ENCODE peak calls at places on chromosomes 2 and 18, in four cellular contexts. Q, B, M and X are unnamed samples.
A peak's percentile ranks its signal among the peaks of the same experiment; 100 is the strongest.

GRCh38 chr18:8946046-8946838 is 156.3 kb upstream of the NDUFV2 start:
- DNase-seq in Q (peak; percentile 12), B (no peak), M (no peak), X (no peak)

GRCh38 chr2:98833917-98834263 is 102.1 kb downstream of the CRACDL start:
- DNase-seq in Q (no peak), B (no peak), M (no peak), X (no peak)

GRCh38 chr2:120602251-120602650 is 133.4 kb upstream of the GLI2 start:
- DNase-seq in Q (no peak), B (no peak), M (no peak), X (no peak)

GRCh38 chr2:7427293-7428060 is 510.3 kb downstream of the RNF144A start:
- DNase-seq in Q (peak; percentile 60), B (peak; percentile 55), M (peak; percentile 53), X (no peak)

GRCh38 chr2:9273496-9273895 is 66.9 kb downstream of the ASAP2 start:
- DNase-seq in Q (no peak), B (no peak), M (no peak), X (no peak)

GRCh38 chr18:3441290-3441689 is 8.7 kb upstream of the TGIF1 start:
- DNase-seq in Q (peak; percentile 66), B (peak; percentile 43), M (peak; percentile 41), X (peak; percentile 38)

GRCh38 chr2:60830991-60831390 is 50.4 kb upstream of the REL start:
- DNase-seq in Q (no peak), B (no peak), M (no peak), X (no peak)

GRCh38 chr2:63856302-63856600 is 14.6 kb downstream of the UGP2 start:
- DNase-seq in Q (no peak), B (no peak), M (no peak), X (no peak)

GRCh38 chr2:6960659-6961058 is 43.4 kb downstream of the RNF144A start:
- DNase-seq in Q (no peak), B (no peak), M (no peak), X (no peak)

GRCh38 chr2:134600208-134600607 is 118.6 kb downstream of the TMEM163 start:
- DNase-seq in Q (no peak), B (no peak), M (no peak), X (no peak)

GRCh38 chr2:238703436-238703835 is 144.4 kb upstream of the TWIST2 start:
- DNase-seq in Q (no peak), B (no peak), M (no peak), X (no peak)

GRCh38 chr2:222178450-222178849 is 120.3 kb downstream of the PAX3 start:
- DNase-seq in Q (no peak), B (no peak), M (no peak), X (no peak)

GRCh38 chr2:234368861-234369261 is 128.0 kb downstream of the ARL4C start:
- DNase-seq in Q (peak; percentile 94), B (peak; percentile 5), M (no peak), X (no peak)

GRCh38 chr2:67503066-67503795 is 106.1 kb downstream of the ETAA1 start:
- DNase-seq in Q (peak; percentile 32), B (no peak), M (no peak), X (no peak)

GRCh38 chr2:175676813-175677212 is 325.3 kb downstream of the LNPK start:
- DNase-seq in Q (no peak), B (no peak), M (no peak), X (no peak)
- TF ChIP-seq NR3C1 in Q (no peak), B (no peak), M (no peak), X (no peak)

DNA sequence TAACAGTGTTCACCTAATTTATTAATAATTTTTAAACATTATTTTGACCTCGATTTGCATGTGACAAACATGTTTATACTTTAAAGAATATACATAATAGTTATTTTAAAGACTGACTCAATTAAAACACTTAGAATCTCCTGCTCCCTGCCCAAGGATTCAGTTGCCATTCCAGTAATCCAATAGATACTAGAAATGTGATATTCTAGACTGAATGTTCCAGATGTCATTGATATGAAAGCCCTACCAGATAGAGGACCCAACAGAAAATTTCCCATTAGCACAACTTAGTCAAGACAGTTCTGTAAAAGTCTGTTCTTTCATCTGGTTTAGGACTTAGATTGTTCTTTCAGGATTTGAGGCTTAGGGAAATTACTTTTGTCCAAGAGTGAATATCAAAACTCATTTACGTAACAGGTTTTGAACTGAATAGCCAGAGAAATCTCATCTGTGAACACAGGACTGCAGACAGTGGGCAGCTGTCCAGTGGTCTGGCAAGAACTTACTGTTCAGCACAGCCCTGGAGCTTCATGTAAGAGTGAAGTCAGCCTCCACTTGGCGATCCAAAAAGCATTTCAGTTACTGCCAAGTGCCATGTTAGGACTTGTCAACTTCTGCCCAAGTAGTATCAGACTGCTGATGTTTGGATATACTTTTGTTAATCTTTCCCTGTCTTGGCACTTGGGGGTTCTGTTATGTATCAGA is 77.5 kb downstream of the OSBPL6 start:
- DNase-seq in Q (no peak), B (no peak), M (no peak), X (no peak)
- TF ChIP-seq NR3C1 in Q (no peak), B (no peak), M (no peak), X (no peak)

GRCh38 chr2:219643084-219643473 is 15.6 kb downstream of the SLC4A3 start:
- DNase-seq in Q (no peak), B (no peak), M (no peak), X (no peak)

GRCh38 chr2:219642064-219642444 is 14.6 kb downstream of the SLC4A3 start:
- DNase-seq in Q (no peak), B (no peak), M (no peak), X (no peak)

GRCh38 chr2:219639356-219639755 is 11.9 kb downstream of the SLC4A3 start:
- DNase-seq in Q (no peak), B (peak; percentile 55), M (no peak), X (no peak)

GRCh38 chr2:219642465-219643083 is 15.1 kb downstream of the SLC4A3 start:
- DNase-seq in Q (peak; percentile 94), B (peak; percentile 89), M (peak; percentile 93), X (peak; percentile 99)

GRCh38 chr2:219641390-219642063 is 14.1 kb downstream of the SLC4A3 start:
- DNase-seq in Q (no peak), B (no peak), M (no peak), X (no peak)
- TF ChIP-seq NR3C1 in Q (no peak), B (no peak), M (no peak), X (no peak)

GRCh38 chr2:176553685-176554106 is 284.5 kb downstream of the MTX2 start:
- DNase-seq in Q (peak; percentile 75), B (no peak), M (no peak), X (peak; percentile 50)

GRCh38 chr2:176555112-176555511 is 285.9 kb downstream of the MTX2 start:
- DNase-seq in Q (no peak), B (no peak), M (no peak), X (no peak)

GRCh38 chr2:176555781-176556180 is 286.5 kb downstream of the MTX2 start:
- DNase-seq in Q (no peak), B (no peak), M (no peak), X (peak; percentile 64)

GRCh38 chr2:176552456-176553135 is 283.4 kb downstream of the MTX2 start:
- DNase-seq in Q (no peak), B (no peak), M (no peak), X (no peak)

GRCh38 chr2:176554107-176555048 is 285.1 kb downstream of the MTX2 start:
- DNase-seq in Q (peak; percentile 69), B (peak; percentile 81), M (peak; percentile 34), X (no peak)
- TF ChIP-seq NR3C1 in Q (no peak), B (no peak), M (no peak), X (no peak)

DNA sequence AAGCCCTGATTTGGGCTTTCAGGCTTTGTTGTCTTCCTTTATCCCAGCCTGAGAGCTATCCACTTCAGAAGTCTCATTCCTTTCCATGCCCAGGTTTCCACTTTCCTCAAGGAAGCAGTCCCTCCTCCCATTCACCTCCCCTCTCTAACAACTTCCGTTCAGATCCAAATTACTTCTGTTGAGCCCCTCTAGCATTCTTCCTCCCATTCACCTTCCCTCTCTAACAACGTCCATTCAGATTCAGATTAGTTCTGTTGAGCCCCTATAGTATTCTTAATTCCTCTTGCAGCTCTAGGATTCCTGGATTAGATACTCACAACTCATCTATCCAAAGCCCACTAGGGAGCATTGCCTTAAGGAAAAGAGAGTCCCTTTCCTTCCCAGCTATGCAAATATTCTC is 216.8 kb downstream of the RAD51AP2 start:
- DNase-seq in Q (no peak), B (no peak), M (no peak), X (no peak)
- TF ChIP-seq NR3C1 in Q (no peak), B (no peak), M (no peak), X (no peak)